ENCODE peak calls at places on chromosomes 3 and 15, in ten cellular contexts. Q is NCI-H1694, P is NCI-H2107, A is NCI-H460, Z is MCF 10A, O is neural progenitor cell, L is transverse colon, J is GM19239, N is GM04504, S is substantia nigra. W is an unnamed sample.

GRCh38 chr15:69346112-69346511 is 47.4 kb downstream of the PAQR5 start:
- DNase-seq in Q (no peak), J (no peak), O (no peak), Z (peak; percentile 2), P (no peak), L (no peak), S (no peak), A (no peak), N (peak; percentile 16), W (no peak)

GRCh38 chr3:40719660-40720287 is 195.0 kb downstream of the ZNF621 start:
- DNase-seq in N (no peak), Q (no peak), A (no peak), O (peak; percentile 48), J (no peak), P (no peak), L (no peak), Z (peak; percentile 83), S (no peak), W (no peak)

GRCh38 chr15:57345584-57345983 is 30.7 kb upstream of the CGNL1 start:
- DNase-seq in J (no peak), P (no peak), L (no peak), Q (no peak), A (no peak), O (peak; percentile 55), S (no peak), N (no peak), Z (no peak), W (no peak)

GRCh38 chr15:51135276-51135675 is 40.6 kb upstream of the TNFAIP8L3 start:
- DNase-seq in A (no peak), Z (peak; percentile 50), P (no peak), J (no peak), N (no peak), L (no peak), O (no peak), S (no peak), Q (no peak), W (no peak)

GRCh38 chr3:113954091-113954685 is 6.4 kb downstream of the ZDHHC23 start:
- DNase-seq in S (no peak), N (no peak), O (no peak), L (no peak), Q (peak; percentile 40), Z (no peak), P (no peak), A (no peak), J (no peak), W (no peak)

GRCh38 chr3:101926594-101927105 is 77.3 kb downstream of the NFKBIZ start:
- DNase-seq in Q (no peak), O (no peak), A (no peak), P (no peak), J (no peak), N (no peak), S (no peak), L (no peak), Z (peak; percentile 59), W (no peak)

GRCh38 chr3:142077859-142078500 is 71.4 kb downstream of the TFDP2 start:
- DNase-seq in S (no peak), Q (no peak), L (no peak), A (no peak), N (no peak), Z (no peak), P (peak; percentile 75), O (no peak), J (no peak), W (no peak)

GRCh38 chr3:159818997-159819500 is 169.6 kb upstream of the IL12A start:
- DNase-seq in Q (no peak), A (no peak), S (no peak), L (no peak), Z (no peak), N (no peak), O (no peak), J (no peak), P (no peak), W (no peak)

GRCh38 chr15:83435202-83435601 is 11.9 kb upstream of the SH3GL3 start:
- DNase-seq in P (no peak), O (no peak), Q (no peak), A (no peak), S (no peak), L (no peak), N (no peak), J (no peak), Z (no peak), W (no peak)

GRCh38 chr15:99537344-99537743 is 28.4 kb upstream of the MEF2A start:
- DNase-seq in O (no peak), L (no peak), N (no peak), Q (no peak), Z (no peak), A (no peak), P (no peak), S (peak; percentile 19), J (no peak), W (no peak)